ENCODE peak calls at places on chromosomes 2 and 18, in ten cellular contexts. L, S, J, W, V, F, N, H, D and G are unnamed samples.

GRCh38 chr18:28201056-28201455 is 24.1 kb upstream of the CDH2 start:
- DNase-seq in S (no peak), D (no peak), J (peak), L (no peak), F (no peak), W (no peak), V (no peak), N (no peak), H (no peak), G (no peak)

GRCh38 chr2:27800856-27801255 is 29.3 kb downstream of the MRPL33 start:
- DNase-seq in F (no peak), H (no peak), N (no peak), D (no peak), W (no peak), S (no peak), L (no peak), V (no peak), J (no peak), G (no peak)

GRCh38 chr2:30318987-30319782 is 87.9 kb downstream of the LBH start:
- DNase-seq in L (no peak), N (no peak), W (no peak), J (no peak), H (no peak), S (no peak), V (no peak), F (no peak), D (no peak), G (no peak)

GRCh38 chr2:226325541-226325940 is 474.1 kb downstream of the IRS1 start:
- DNase-seq in L (no peak), F (no peak), D (no peak), S (no peak), H (no peak), V (no peak), J (no peak), W (no peak), N (no peak), G (no peak)

GRCh38 chr2:221465776-221466175 is 106.3 kb downstream of the EPHA4 start:
- DNase-seq in D (no peak), F (no peak), N (no peak), H (no peak), J (peak), S (no peak), L (no peak), V (no peak), W (peak), G (no peak)

GRCh38 chr2:201642579-201643215 is 606 bp downstream of the TMEM237 start:
- DNase-seq in L (peak), F (peak), H (peak), V (peak), N (peak), S (peak), J (peak), W (peak), D (no peak), G (peak)

GRCh38 chr2:49643149-49643548 is 488.8 kb upstream of the FSHR start:
- DNase-seq in J (no peak), V (no peak), N (no peak), L (no peak), F (no peak), D (no peak), S (no peak), W (no peak), H (no peak), G (no peak)

GRCh38 chr2:152525277-152525838 is 190.4 kb downstream of the FMNL2 start:
- DNase-seq in J (no peak), W (no peak), V (no peak), S (peak), L (no peak), F (no peak), N (no peak), H (peak), D (peak), G (no peak)

GRCh38 chr2:119659601-119660342 is 19.2 kb upstream of the TMEM177 start:
- DNase-seq in F (no peak), N (peak), J (peak), D (peak), H (peak), V (no peak), S (peak), L (no peak), W (peak), G (peak)

GRCh38 chr18:41906528-41907256 is 48.3 kb upstream of the PIK3C3 start:
- DNase-seq in H (no peak), W (peak), D (peak), S (peak), L (no peak), J (peak), V (no peak), N (peak), F (no peak), G (no peak)

GRCh38 chr2:88265352-88265960 is 95.3 kb downstream of the THNSL2 start:
- DNase-seq in N (no peak), W (no peak), S (peak), D (no peak), F (no peak), V (no peak), J (peak), H (no peak), L (no peak), G (no peak)

GRCh38 chr18:24198461-24198860 is 59.6 kb downstream of the CABYR start:
- DNase-seq in D (no peak), V (no peak), J (no peak), F (no peak), S (peak), H (no peak), L (no peak), W (no peak), N (no peak), G (no peak)

GRCh38 chr18:79581406-79581805 is 98.2 kb upstream of the CTDP1 start:
- DNase-seq in D (no peak), S (no peak), F (peak), H (no peak), L (no peak), W (no peak), J (no peak), V (no peak), N (no peak), G (peak)

GRCh38 chr18:62366992-62367391 is 41.9 kb downstream of the TNFRSF11A start:
- DNase-seq in L (no peak), W (no peak), S (no peak), N (no peak), F (no peak), V (no peak), D (no peak), H (no peak), J (no peak), G (no peak)